ENCODE peak calls at places on chromosomes 13 and 19, in nine cellular contexts. I is tibial artery; L is AG10803; Y is cardiac fibroblast; G is thoracic aorta; H is HFFc6; O is activated CD8-positive, alpha-beta T cell treated with anti-CD3 and anti-CD28 coated beads for 36 hours; A is heart right ventricle; T is heart left ventricle. S is an unnamed sample.
A peak's percentile ranks its signal among the peaks of the same experiment; 100 is the strongest.

GRCh38 chr19:43380771-43381386 is 27.4 kb downstream of the CD177 start:
- DNase-seq in I (no peak), L (no peak), Y (no peak), G (no peak), H (no peak), O (no peak), A (no peak), T (no peak), S (no peak)

GRCh38 chr19:39427707-39428106 is 8.0 kb downstream of the RPS16 start:
- DNase-seq in I (no peak), L (no peak), Y (no peak), G (no peak), H (no peak), O (no peak), A (no peak), T (peak; percentile 30), S (no peak)

GRCh38 chr13:106471957-106472543 is 63.4 kb downstream of the EFNB2 start:
- DNase-seq in I (peak; percentile 28), L (peak; percentile 74), Y (peak; percentile 85), G (peak; percentile 62), H (peak; percentile 85), O (no peak), A (peak; percentile 57), T (no peak), S (peak; percentile 88)

GRCh38 chr19:38869160-38869835 is 8.8 kb downstream of the RINL start:
- DNase-seq in I (no peak), L (no peak), Y (no peak), G (no peak), H (no peak), O (peak; percentile 58), A (no peak), T (no peak), S (no peak)

GRCh38 chr13:23701646-23702045 is 131.4 kb downstream of the TNFRSF19 start:
- DNase-seq in I (peak; percentile 93), L (peak; percentile 90), Y (peak; percentile 100), G (no peak), H (no peak), O (no peak), A (peak; percentile 85), T (peak; percentile 84), S (peak; percentile 91)

GRCh38 chr13:42333613-42334328 is 61.8 kb downstream of the AKAP11 start:
- DNase-seq in I (no peak), L (peak; percentile 9), Y (peak; percentile 76), G (no peak), H (peak; percentile 5), O (no peak), A (no peak), T (no peak), S (peak; percentile 67)

GRCh38 chr19:1752009-1752756 is 1.1 kb upstream of the ONECUT3 start:
- DNase-seq in I (no peak), L (no peak), Y (no peak), G (no peak), H (no peak), O (no peak), A (no peak), T (no peak), S (no peak)

GRCh38 chr13:71964491-71965108 is 97.6 kb upstream of the DACH1 start:
- DNase-seq in I (no peak), L (no peak), Y (peak; percentile 2), G (no peak), H (no peak), O (no peak), A (no peak), T (no peak), S (peak; percentile 13)

GRCh38 chr19:51965583-51965982 is 21.1 kb downstream of the ZNF350 start:
- DNase-seq in I (no peak), L (no peak), Y (no peak), G (no peak), H (no peak), O (no peak), A (no peak), T (no peak), S (no peak)

GRCh38 chr13:107124129-107124718 is 556.3 kb upstream of the ARGLU1 start:
- DNase-seq in I (no peak), L (peak; percentile 17), Y (peak; percentile 26), G (no peak), H (no peak), O (no peak), A (no peak), T (no peak), S (peak; percentile 39)

GRCh38 chr13:91017031-91017668 is 330.3 kb upstream of the MIR17HG start:
- DNase-seq in I (no peak), L (peak; percentile 12), Y (peak; percentile 46), G (no peak), H (peak; percentile 2), O (peak; percentile 51), A (no peak), T (no peak), S (peak; percentile 55)

GRCh38 chr19:8697671-8698432 is 743 bp downstream of the ACTL9 start:
- DNase-seq in I (no peak), L (no peak), Y (no peak), G (no peak), H (no peak), O (peak; percentile 41), A (no peak), T (no peak), S (no peak)

GRCh38 chr13:26022538-26023292 is 29.1 kb downstream of the SHISA2 start:
- DNase-seq in I (peak; percentile 68), L (peak; percentile 82), Y (peak; percentile 58), G (peak; percentile 41), H (peak; percentile 84), O (no peak), A (peak; percentile 77), T (peak; percentile 85), S (peak; percentile 78)

GRCh38 chr19:7336321-7336973 is 12.3 kb upstream of the ARHGEF18 start:
- DNase-seq in I (no peak), L (no peak), Y (no peak), G (no peak), H (no peak), O (no peak), A (no peak), T (no peak), S (no peak)

GRCh38 chr13:31052478-31052877 is 109.2 kb downstream of the HSPH1 start:
- DNase-seq in I (no peak), L (no peak), Y (no peak), G (no peak), H (no peak), O (no peak), A (no peak), T (no peak), S (no peak)

GRCh38 chr13:31049083-31049482 is 112.6 kb downstream of the HSPH1 start:
- DNase-seq in I (no peak), L (no peak), Y (no peak), G (no peak), H (no peak), O (no peak), A (no peak), T (no peak), S (no peak)

GRCh38 chr13:31049833-31050232 is 111.9 kb downstream of the HSPH1 start:
- DNase-seq in I (no peak), L (no peak), Y (no peak), G (no peak), H (no peak), O (no peak), A (no peak), T (no peak), S (no peak)

GRCh38 chr13:31051999-31052398 is 109.7 kb downstream of the HSPH1 start:
- DNase-seq in I (no peak), L (no peak), Y (no peak), G (no peak), H (no peak), O (no peak), A (no peak), T (no peak), S (no peak)

GRCh38 chr13:31050486-31051400 is 111.0 kb downstream of the HSPH1 start:
- DNase-seq in I (no peak), L (peak; percentile 8), Y (peak; percentile 35), G (no peak), H (peak; percentile 25), O (no peak), A (no peak), T (no peak), S (peak; percentile 4)
- TF ChIP-seq CTCF in I (peak; percentile 18), L (peak; percentile 44), Y (peak; percentile 50), G (peak; percentile 26), H (peak; percentile 71), O (no peak), A (no peak), T (no peak), S (peak; percentile 32)

DNA sequence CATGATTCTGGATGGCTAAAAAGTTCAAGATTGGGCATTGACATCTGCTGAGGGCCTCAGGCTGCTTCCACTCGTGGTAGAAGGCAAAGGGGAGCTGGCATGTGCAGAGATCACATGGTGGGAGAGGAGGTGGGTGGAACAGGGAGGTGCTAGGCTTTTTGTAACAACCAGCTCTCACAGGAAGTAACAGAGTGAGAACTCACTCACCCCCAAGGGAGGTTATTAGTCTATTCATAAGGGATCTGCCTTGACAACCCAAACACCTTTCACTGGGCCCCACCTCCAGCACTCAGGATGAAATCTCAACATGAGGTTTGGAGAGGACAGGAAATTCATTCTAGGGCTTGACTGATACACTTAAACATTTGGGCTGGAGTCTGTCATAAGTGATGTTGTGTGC is 197.7 kb upstream of the RNF113B start:
- DNase-seq in I (no peak), L (no peak), Y (no peak), G (no peak), H (no peak), O (no peak), A (no peak), T (no peak), S (no peak)
- TF ChIP-seq CTCF in I (no peak), L (no peak), Y (no peak), G (no peak), H (no peak), O (no peak), A (no peak), T (no peak), S (no peak)

DNA sequence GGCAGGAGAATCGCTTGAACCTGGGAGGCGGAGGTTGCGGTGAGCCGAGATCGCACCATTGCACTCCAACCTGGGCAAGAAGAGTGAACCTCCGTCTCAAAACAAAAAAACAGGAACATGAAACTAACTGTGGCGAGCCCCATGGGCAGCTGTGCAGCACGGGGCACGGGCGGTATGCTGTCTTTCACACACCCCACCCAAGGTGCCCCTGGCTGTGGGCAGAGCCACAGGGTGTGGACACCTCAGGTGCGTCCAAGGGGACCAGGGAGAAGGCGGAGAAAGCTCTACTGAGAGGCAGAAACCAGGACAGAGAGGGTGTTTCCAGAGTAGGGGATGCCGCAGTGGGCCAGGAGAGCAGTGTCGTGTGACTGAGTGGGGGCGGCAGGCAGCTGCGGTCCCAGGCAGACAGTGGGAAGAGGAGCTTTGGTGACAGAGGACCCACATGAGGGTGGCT is 29.8 kb downstream of the CARS2 start:
- DNase-seq in I (no peak), L (no peak), Y (no peak), G (no peak), H (no peak), O (no peak), A (no peak), T (no peak), S (no peak)
- TF ChIP-seq CTCF in I (no peak), L (no peak), Y (no peak), G (no peak), H (no peak), O (no peak), A (no peak), T (no peak), S (no peak)

DNA sequence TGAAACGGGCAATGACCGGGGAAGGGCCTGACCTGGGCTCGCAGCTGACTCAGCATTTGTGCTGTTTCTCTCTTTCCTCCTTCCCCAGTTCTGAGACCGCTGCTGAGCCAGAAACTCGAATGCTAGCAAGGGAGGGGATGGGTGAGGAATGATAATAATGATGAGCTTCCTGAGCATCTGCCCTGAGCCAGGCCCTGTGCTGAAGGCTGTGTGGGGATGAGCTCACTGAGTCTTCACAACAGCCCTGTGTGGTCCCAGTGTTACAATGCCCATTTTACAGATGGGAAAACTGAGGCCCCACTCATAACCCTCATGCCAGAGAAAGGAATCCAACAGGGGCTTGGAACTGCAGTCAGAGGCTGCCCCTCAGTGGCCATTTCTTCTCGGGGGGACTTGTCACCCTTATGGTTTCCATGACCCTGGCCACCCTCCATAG is 8.1 kb downstream of the SULT2B1 start:
- DNase-seq in I (no peak), L (no peak), Y (no peak), G (no peak), H (no peak), O (peak; percentile 20), A (no peak), T (no peak), S (no peak)
- TF ChIP-seq CTCF in I (no peak), L (no peak), Y (no peak), G (no peak), H (no peak), O (no peak), A (no peak), T (no peak), S (no peak)

S was measured in astrocyte of the spinal cord.